ENCODE peak calls at places on chromosome 14, in ten cellular contexts. V, Y, R, H, Q, J, S, E, X and B are unnamed samples.

GRCh38 chr14:55731881-55732498 is 152.0 kb downstream of the KTN1 start:
- DNase-seq in V (no peak), Y (no peak), R (peak), H (no peak), Q (peak), J (no peak), S (no peak), E (peak), X (peak), B (peak)

GRCh38 chr14:64074961-64075619 is 219.1 kb downstream of the ESR2 start:
- DNase-seq in V (no peak), Y (no peak), R (no peak), H (no peak), Q (no peak), J (no peak), S (peak), E (peak), X (peak), B (peak)

GRCh38 chr14:31449971-31450610 is 7.2 kb downstream of the DTD2 start:
- DNase-seq in V (no peak), Y (no peak), R (no peak), H (no peak), Q (peak), J (peak), S (peak), E (peak), X (peak), B (peak)

GRCh38 chr14:64838656-64839055 is 41.1 kb downstream of the SPTB start:
- DNase-seq in V (no peak), Y (no peak), R (no peak), H (no peak), Q (no peak), J (peak), S (peak), E (no peak), X (no peak), B (no peak)

GRCh38 chr14:61503167-61503801 is 181.9 kb downstream of the PRKCH start:
- DNase-seq in V (no peak), Y (no peak), R (peak), H (peak), Q (peak), J (no peak), S (peak), E (peak), X (peak), B (peak)

GRCh38 chr14:94363171-94363624 is 25.2 kb downstream of the SERPINA1 start:
- DNase-seq in V (no peak), Y (no peak), R (no peak), H (no peak), Q (no peak), J (no peak), S (no peak), E (no peak), X (no peak), B (no peak)

GRCh38 chr14:61547186-61548121 is 147.9 kb upstream of the HIF1A start:
- DNase-seq in V (no peak), Y (no peak), R (no peak), H (no peak), Q (no peak), J (no peak), S (peak), E (peak), X (peak), B (peak)

GRCh38 chr14:73059326-73059725 is 992 bp downstream of the RBM25 start:
- DNase-seq in V (no peak), Y (no peak), R (no peak), H (no peak), Q (peak), J (no peak), S (no peak), E (peak), X (peak), B (peak)

GRCh38 chr14:95365401-95365800 is 45.7 kb upstream of the CLMN start:
- DNase-seq in V (no peak), Y (no peak), R (no peak), H (no peak), Q (no peak), J (no peak), S (no peak), E (no peak), X (peak), B (peak)

GRCh38 chr14:93956514-93957332 is 19.6 kb downstream of the ASB2 start:
- DNase-seq in V (no peak), Y (no peak), R (no peak), H (no peak), Q (peak), J (no peak), S (no peak), E (no peak), X (no peak), B (no peak)

GRCh38 chr14:96584199-96584906 is 82.2 kb downstream of the PAPOLA start:
- DNase-seq in V (peak), Y (no peak), R (no peak), H (no peak), Q (peak), J (no peak), S (peak), E (no peak), X (no peak), B (peak)

GRCh38 chr14:100767788-100768536 is 41.3 kb downstream of the DLK1 start:
- DNase-seq in V (no peak), Y (no peak), R (no peak), H (no peak), Q (no peak), J (no peak), S (no peak), E (no peak), X (no peak), B (no peak)

GRCh38 chr14:96626916-96627315 is 124.7 kb downstream of the PAPOLA start:
- DNase-seq in V (no peak), Y (peak), R (no peak), H (no peak), Q (peak), J (no peak), S (no peak), E (no peak), X (no peak), B (no peak)

GRCh38 chr14:95068091-95068490 is 89.2 kb downstream of the DICER1 start:
- DNase-seq in V (no peak), Y (no peak), R (no peak), H (no peak), Q (no peak), J (no peak), S (no peak), E (no peak), X (no peak), B (no peak)

GRCh38 chr14:104436047-104436531 is 143.5 kb upstream of the C14orf180 start:
- DNase-seq in V (peak), Y (no peak), R (no peak), H (no peak), Q (no peak), J (no peak), S (no peak), E (peak), X (peak), B (peak)

GRCh38 chr14:94752575-94752974 is 17.3 kb downstream of the GSC start:
- DNase-seq in V (no peak), Y (no peak), R (no peak), H (no peak), Q (no peak), J (no peak), S (no peak), E (no peak), X (no peak), B (no peak)

GRCh38 chr14:52876806-52877205 is 74.0 kb downstream of the FERMT2 start:
- DNase-seq in V (no peak), Y (no peak), R (no peak), H (no peak), Q (no peak), J (no peak), S (no peak), E (no peak), X (no peak), B (no peak)

GRCh38 chr14:104978774-104979691 is 859 bp upstream of the AHNAK2 start:
- DNase-seq in V (no peak), Y (no peak), R (no peak), H (no peak), Q (no peak), J (no peak), S (no peak), E (no peak), X (no peak), B (no peak)

GRCh38 chr14:93894992-93895391 is 32.2 kb upstream of the FAM181A start:
- DNase-seq in V (no peak), Y (no peak), R (no peak), H (no peak), Q (no peak), J (no peak), S (no peak), E (no peak), X (no peak), B (no peak)

GRCh38 chr14:22898302-22898894 is 15.4 kb downstream of the REM2 start:
- DNase-seq in V (no peak), Y (no peak), R (no peak), H (peak), Q (no peak), J (no peak), S (peak), E (peak), X (peak), B (peak)

GRCh38 chr14:35287481-35288013 is 4.6 kb upstream of the PSMA6 start:
- DNase-seq in V (no peak), Y (no peak), R (no peak), H (no peak), Q (peak), J (no peak), S (peak), E (no peak), X (no peak), B (peak)

GRCh38 chr14:39459795-39460478 is 27.7 kb upstream of the FBXO33 start:
- DNase-seq in V (peak), Y (no peak), R (no peak), H (no peak), Q (no peak), J (no peak), S (no peak), E (no peak), X (no peak), B (peak)
- H3K4me3 ChIP-seq in V (no peak), Y (no peak), R (no peak), H (no peak), Q (no peak), J (no peak), S (no peak), E (no peak), X (no peak), B (no peak)

GRCh38 chr14:45361727-45362126 is 108.7 kb upstream of the MIS18BP1 start:
- DNase-seq in V (no peak), Y (no peak), R (no peak), H (no peak), Q (no peak), J (no peak), S (no peak), E (no peak), X (no peak), B (no peak)
- TF ChIP-seq CTCF in V (no peak), Y (no peak), R (no peak), H (no peak), Q (no peak), J (no peak), S (no peak), E (no peak), X (no peak), B (no peak)

GRCh38 chr14:69052181-69052601 is 73.1 kb upstream of the ACTN1 start:
- DNase-seq in V (no peak), Y (no peak), R (no peak), H (no peak), Q (no peak), J (no peak), S (no peak), E (no peak), X (no peak), B (peak)

GRCh38 chr14:69050235-69051184 is 71.4 kb upstream of the ACTN1 start:
- DNase-seq in V (no peak), Y (no peak), R (no peak), H (no peak), Q (no peak), J (no peak), S (no peak), E (no peak), X (peak), B (peak)

GRCh38 chr14:69047255-69047654 is 68.2 kb upstream of the ACTN1 start:
- DNase-seq in V (no peak), Y (no peak), R (no peak), H (no peak), Q (no peak), J (no peak), S (no peak), E (no peak), X (no peak), B (no peak)

GRCh38 chr14:69048456-69048855 is 69.4 kb upstream of the ACTN1 start:
- DNase-seq in V (no peak), Y (no peak), R (no peak), H (no peak), Q (peak), J (no peak), S (peak), E (no peak), X (no peak), B (no peak)

GRCh38 chr14:69049675-69050074 is 70.6 kb upstream of the ACTN1 start:
- DNase-seq in V (no peak), Y (peak), R (no peak), H (no peak), Q (no peak), J (no peak), S (no peak), E (peak), X (peak), B (peak)
- H3K4me3 ChIP-seq in V (no peak), Y (no peak), R (no peak), H (no peak), Q (no peak), J (no peak), S (no peak), E (no peak), X (no peak), B (peak)

GRCh38 chr14:102086972-102087761 is at the start of gene HSP90AA1:
- DNase-seq in V (peak), Y (peak), R (peak), H (no peak), Q (peak), J (no peak), S (peak), E (peak), X (peak), B (peak)
- TF ChIP-seq CTCF in V (no peak), Y (no peak), R (no peak), H (no peak), Q (no peak), J (peak), S (peak), E (peak), X (peak), B (no peak)

GRCh38 chr14:36520601-36521525 is 831 bp upstream of the NKX2-1 start:
- DNase-seq in V (peak), Y (no peak), R (no peak), H (no peak), Q (no peak), J (no peak), S (peak), E (peak), X (peak), B (peak)
- H3K4me3 ChIP-seq in V (peak), Y (no peak), R (no peak), H (no peak), Q (no peak), J (no peak), S (peak), E (no peak), X (no peak), B (no peak)